ENCODE peak calls at places on chromosomes 16 and 17, in four cellular contexts. One of them, this sample, is unnamed.

GRCh38 chr17:45274033-45274432 is 12.1 kb upstream of the SPATA32 start:
- DNase-seq in SJSA1: no peak
- DNase-seq in epithelial cell of esophagus: no peak
- DNase-seq in mesendoderm: no peak
- DNase-seq in this sample: no peak

GRCh38 chr17:80871341-80871740 is 120.3 kb upstream of the CHMP6 start:
- DNase-seq in epithelial cell of esophagus: no peak
- DNase-seq in mesendoderm: no peak
- DNase-seq in SJSA1: no peak
- DNase-seq in this sample: no peak

GRCh38 chr16:85663891-85664321 is 24.8 kb downstream of the GINS2 start:
- DNase-seq in mesendoderm: no peak
- DNase-seq in epithelial cell of esophagus: no peak
- DNase-seq in SJSA1: no peak
- DNase-seq in this sample: no peak

GRCh38 chr16:80924372-80924978 is 82.2 kb downstream of the CMC2 start:
- DNase-seq in mesendoderm: peak; percentile 82
- DNase-seq in SJSA1: peak; percentile 44
- DNase-seq in epithelial cell of esophagus: peak; percentile 73
- DNase-seq in this sample: peak; percentile 12

GRCh38 chr17:37475713-37476420 is 13.8 kb upstream of the DUSP14 start:
- DNase-seq in SJSA1: no peak
- DNase-seq in epithelial cell of esophagus: no peak
- DNase-seq in mesendoderm: no peak
- DNase-seq in this sample: no peak

GRCh38 chr17:75003070-75003956 is 9.2 kb upstream of the MRPL58 start:
- DNase-seq in epithelial cell of esophagus: no peak
- DNase-seq in mesendoderm: no peak
- DNase-seq in SJSA1: no peak
- DNase-seq in this sample: no peak

GRCh38 chr17:7885357-7886226 is 3.0 kb upstream of the CHD3 start:
- DNase-seq in epithelial cell of esophagus: no peak
- DNase-seq in mesendoderm: peak; percentile 77
- DNase-seq in SJSA1: peak; percentile 78
- DNase-seq in this sample: peak; percentile 68

GRCh38 chr17:6597727-6598126 is 41.4 kb upstream of the PITPNM3 start:
- DNase-seq in epithelial cell of esophagus: no peak
- DNase-seq in SJSA1: no peak
- DNase-seq in mesendoderm: no peak
- DNase-seq in this sample: no peak

GRCh38 chr17:21374455-21375161 is 1.5 kb upstream of the KCNJ12 start:
- DNase-seq in mesendoderm: peak; percentile 15
- DNase-seq in SJSA1: no peak
- DNase-seq in epithelial cell of esophagus: no peak
- DNase-seq in this sample: peak; percentile 52

GRCh38 chr16:58027341-58028167 is 2.0 kb downstream of the MMP15 start:
- DNase-seq in epithelial cell of esophagus: peak; percentile 50
- DNase-seq in mesendoderm: peak; percentile 90
- DNase-seq in SJSA1: no peak
- DNase-seq in this sample: no peak

GRCh38 chr16:29182501-29182900 is 197.6 kb downstream of the LAT start:
- DNase-seq in epithelial cell of esophagus: no peak
- DNase-seq in mesendoderm: no peak
- DNase-seq in SJSA1: no peak
- DNase-seq in this sample: no peak

GRCh38 chr16:974606-975312 is 4.0 kb upstream of the LMF1 start:
- DNase-seq in mesendoderm: no peak
- DNase-seq in SJSA1: no peak
- DNase-seq in epithelial cell of esophagus: no peak
- DNase-seq in this sample: peak; percentile 45

GRCh38 chr17:32786169-32786568 is 90.8 kb downstream of the MYO1D start:
- DNase-seq in epithelial cell of esophagus: no peak
- DNase-seq in mesendoderm: no peak
- DNase-seq in SJSA1: no peak
- DNase-seq in this sample: no peak

GRCh38 chr17:69331746-69332145 is 4.8 kb upstream of the ABCA5 start:
- DNase-seq in epithelial cell of esophagus: no peak
- DNase-seq in mesendoderm: no peak
- DNase-seq in SJSA1: no peak
- DNase-seq in this sample: no peak

GRCh38 chr17:54935487-54935886 is 33.0 kb downstream of the COX11 start:
- DNase-seq in mesendoderm: peak; percentile 18
- DNase-seq in SJSA1: no peak
- DNase-seq in epithelial cell of esophagus: no peak
- DNase-seq in this sample: no peak

GRCh38 chr16:66798162-66798561 is 3.2 kb downstream of the TERB1 start:
- DNase-seq in SJSA1: no peak
- DNase-seq in epithelial cell of esophagus: peak; percentile 10
- DNase-seq in mesendoderm: no peak
- DNase-seq in this sample: no peak

GRCh38 chr16:72162105-72162680 is 9.8 kb downstream of the PMFBP1 start:
- DNase-seq in mesendoderm: no peak
- DNase-seq in epithelial cell of esophagus: peak; percentile 5
- DNase-seq in SJSA1: no peak
- DNase-seq in this sample: no peak

GRCh38 chr17:77691216-77692085 is 267.1 kb upstream of the TNRC6C start:
- DNase-seq in epithelial cell of esophagus: no peak
- DNase-seq in mesendoderm: no peak
- DNase-seq in SJSA1: no peak
- DNase-seq in this sample: peak; percentile 84

GRCh38 chr16:81987121-81987520 is 24.1 kb downstream of the SDR42E1 start:
- DNase-seq in mesendoderm: no peak
- DNase-seq in epithelial cell of esophagus: no peak
- DNase-seq in SJSA1: no peak
- DNase-seq in this sample: no peak

GRCh38 chr17:64259922-64260321 is 3.1 kb downstream of the TEX2 start:
- DNase-seq in SJSA1: no peak
- DNase-seq in epithelial cell of esophagus: peak; percentile 84
- DNase-seq in mesendoderm: no peak
- DNase-seq in this sample: no peak

GRCh38 chr17:14311979-14312378 is 11.1 kb downstream of the HS3ST3B1 start:
- DNase-seq in mesendoderm: no peak
- DNase-seq in epithelial cell of esophagus: no peak
- DNase-seq in SJSA1: no peak
- DNase-seq in this sample: no peak

GRCh38 chr17:71109697-71110096 is 940.4 kb downstream of the KCNJ2 start:
- DNase-seq in epithelial cell of esophagus: no peak
- DNase-seq in mesendoderm: no peak
- DNase-seq in SJSA1: no peak
- DNase-seq in this sample: no peak

GRCh38 chr17:34075076-34075475 is 180.0 kb upstream of the CCL2 start:
- DNase-seq in SJSA1: no peak
- DNase-seq in mesendoderm: no peak
- DNase-seq in epithelial cell of esophagus: no peak
- DNase-seq in this sample: no peak

GRCh38 chr17:4604111-4604644 is 19.8 kb downstream of the SMTNL2 start:
- DNase-seq in mesendoderm: no peak
- DNase-seq in SJSA1: no peak
- DNase-seq in epithelial cell of esophagus: peak; percentile 57
- DNase-seq in this sample: no peak

GRCh38 chr16:64469906-64470702 is 651.8 kb downstream of the CDH11 start:
- DNase-seq in epithelial cell of esophagus: peak; percentile 73
- DNase-seq in SJSA1: no peak
- DNase-seq in mesendoderm: no peak
- DNase-seq in this sample: no peak

GRCh38 chr17:4597975-4598374 is 13.6 kb downstream of the SMTNL2 start:
- DNase-seq in mesendoderm: no peak
- DNase-seq in epithelial cell of esophagus: no peak
- DNase-seq in SJSA1: no peak
- DNase-seq in this sample: no peak

GRCh38 chr16:68636064-68636551 is 9.0 kb upstream of the CDH3 start:
- DNase-seq in epithelial cell of esophagus: peak; percentile 99
- DNase-seq in SJSA1: peak; percentile 19
- DNase-seq in mesendoderm: peak; percentile 20
- DNase-seq in this sample: no peak

GRCh38 chr17:4142107-4142900 is 526 bp downstream of the ZZEF1 start:
- DNase-seq in epithelial cell of esophagus: peak; percentile 43
- DNase-seq in SJSA1: peak; percentile 10
- DNase-seq in mesendoderm: peak; percentile 50
- DNase-seq in this sample: peak; percentile 48

GRCh38 chr17:42521666-42522262 is 14.3 kb upstream of the NAGLU start:
- DNase-seq in epithelial cell of esophagus: no peak
- DNase-seq in mesendoderm: no peak
- DNase-seq in SJSA1: no peak
- DNase-seq in this sample: no peak

GRCh38 chr17:57574040-57574513 is 171.0 kb downstream of the CCDC182 start:
- DNase-seq in mesendoderm: no peak
- DNase-seq in SJSA1: no peak
- DNase-seq in epithelial cell of esophagus: no peak
- DNase-seq in this sample: no peak

DNA sequence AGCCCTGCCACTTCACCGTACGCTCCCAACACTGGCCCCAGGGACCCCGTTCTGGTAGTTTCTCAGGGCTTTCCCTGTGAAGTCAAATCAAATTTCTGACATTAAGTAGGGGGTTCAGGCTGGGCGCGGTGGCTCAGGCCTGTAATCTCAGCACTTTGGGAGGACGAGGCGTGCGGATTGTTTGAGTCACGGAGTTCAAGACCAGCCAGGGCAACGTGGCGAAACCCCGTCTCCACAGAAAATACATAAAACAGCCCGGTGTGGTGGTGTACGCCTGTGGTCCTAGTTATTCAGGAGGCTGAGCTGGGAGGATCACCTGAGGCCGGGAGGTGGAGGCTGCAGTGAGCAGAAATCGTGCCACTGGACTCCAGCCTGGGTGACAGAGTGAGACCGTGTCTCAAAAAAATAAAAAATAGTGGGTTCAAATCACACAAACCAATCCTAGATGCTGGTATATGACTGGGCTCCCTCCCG is 632 bp downstream of the CYBC1 start:
- DNase-seq in SJSA1: no peak
- DNase-seq in epithelial cell of esophagus: no peak
- DNase-seq in mesendoderm: no peak
- DNase-seq in this sample: no peak
- H3K4me3 ChIP-seq in SJSA1: peak overlapping the region; percentile 99
- H3K4me3 ChIP-seq in epithelial cell of esophagus: peak overlapping the region; percentile 80
- H3K4me3 ChIP-seq in mesendoderm: peak overlapping the region; percentile 90
- H3K4me3 ChIP-seq in this sample: peak overlapping the region; percentile 80

DNA sequence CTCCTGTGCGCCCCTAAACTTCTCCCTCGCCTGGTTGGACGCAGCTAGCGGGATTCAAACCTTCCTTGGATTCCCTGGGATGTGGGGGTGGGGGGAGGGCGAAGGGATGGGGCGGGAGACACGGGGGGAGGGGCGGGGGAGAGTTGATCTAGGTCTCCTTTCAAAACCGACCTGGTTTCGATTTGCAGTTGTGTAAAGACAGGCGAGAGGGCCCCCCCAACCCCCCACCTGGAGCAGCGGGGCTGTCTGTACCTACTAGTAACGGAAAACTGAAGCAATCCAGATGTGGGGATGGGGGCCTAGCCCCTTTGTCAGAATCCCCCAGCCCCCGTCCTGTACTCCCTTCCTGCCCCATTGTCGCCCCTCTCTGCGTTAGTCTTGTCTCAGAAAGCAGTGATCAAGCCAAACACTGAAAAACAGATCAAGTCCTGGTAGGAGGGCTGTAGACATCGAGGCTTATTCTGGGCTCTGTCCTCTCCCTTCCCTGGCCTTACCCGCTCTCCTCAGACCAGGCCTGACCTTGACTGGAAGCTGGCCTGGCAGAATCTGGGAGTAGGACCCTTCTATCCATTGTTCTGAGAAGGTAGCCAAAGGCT is 902 bp downstream of the DLX4 start:
- DNase-seq in SJSA1: no peak
- DNase-seq in epithelial cell of esophagus: no peak
- DNase-seq in mesendoderm: no peak
- DNase-seq in this sample: no peak
- H3K4me3 ChIP-seq in SJSA1: no peak overlapping the region
- H3K4me3 ChIP-seq in epithelial cell of esophagus: no peak overlapping the region
- H3K4me3 ChIP-seq in mesendoderm: no peak overlapping the region
- H3K4me3 ChIP-seq in this sample: no peak overlapping the region

DNA sequence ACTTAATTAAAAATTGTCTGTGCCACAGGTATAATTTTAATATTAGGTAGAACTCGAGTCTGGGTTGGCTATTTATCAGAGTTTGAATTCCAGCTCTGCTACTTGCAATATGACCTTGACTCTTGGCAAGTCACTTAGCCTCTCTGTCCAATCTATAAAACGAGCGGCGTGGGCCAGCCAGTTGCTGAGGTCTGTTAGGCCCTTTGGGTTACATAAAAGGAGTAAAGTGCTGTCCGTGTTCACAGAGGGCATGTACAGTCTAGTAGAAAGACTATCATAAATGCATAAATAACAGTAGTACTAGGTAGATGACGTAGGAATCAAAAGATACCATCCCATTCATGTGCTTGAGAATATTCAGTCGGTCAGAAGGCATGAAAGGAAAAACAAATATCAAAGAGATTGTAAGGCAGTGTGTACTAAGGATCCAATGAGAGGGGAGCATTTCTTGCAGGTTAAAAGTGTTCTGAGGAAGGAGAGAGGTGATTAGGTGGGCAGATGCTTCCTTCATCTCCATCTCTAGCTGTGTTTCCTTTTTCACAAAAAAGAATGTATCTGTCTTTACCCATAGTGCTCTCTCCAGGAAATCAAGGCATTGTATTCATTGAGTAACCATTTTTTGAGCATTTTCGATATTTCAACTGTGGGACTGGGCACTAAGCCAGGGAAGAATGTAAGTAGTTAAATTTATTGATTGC is 2.4 kb downstream of the TNRC6A start:
- DNase-seq in epithelial cell of esophagus: no peak
- DNase-seq in SJSA1: no peak
- DNase-seq in mesendoderm: no peak
- DNase-seq in this sample: no peak
- H3K4me3 ChIP-seq in epithelial cell of esophagus: peak overlapping the region; percentile 90
- H3K4me3 ChIP-seq in SJSA1: no peak overlapping the region
- H3K4me3 ChIP-seq in mesendoderm: no peak overlapping the region
- H3K4me3 ChIP-seq in this sample: peak overlapping the region; percentile 95

DNA sequence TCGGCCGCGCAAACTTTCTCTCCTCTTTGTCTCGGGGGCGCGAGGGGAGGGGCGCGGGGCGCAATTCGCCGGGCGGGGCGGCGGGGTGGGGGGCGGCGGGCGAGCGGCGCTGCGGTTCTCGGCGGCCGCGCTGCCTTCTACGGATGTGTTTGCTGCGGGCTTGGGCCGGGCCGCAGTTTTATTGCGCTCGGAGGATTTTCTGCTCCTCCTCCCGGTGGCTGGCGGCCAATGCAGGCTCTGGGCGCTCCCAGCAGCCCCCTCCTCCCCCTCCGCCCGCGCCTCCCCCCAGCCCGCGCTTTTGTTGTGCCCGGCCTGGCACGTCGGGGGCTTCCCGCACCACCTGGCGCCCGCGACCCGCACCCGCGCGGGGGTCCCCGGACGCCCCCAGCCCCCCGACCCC is at the start of gene TIMP2:
- DNase-seq in SJSA1: peak; percentile 64
- DNase-seq in epithelial cell of esophagus: peak; percentile 50
- DNase-seq in mesendoderm: peak; percentile 89
- DNase-seq in this sample: peak; percentile 52
- H3K4me3 ChIP-seq in SJSA1: peak within 1 kb of the TSS; percentile 48
- H3K4me3 ChIP-seq in epithelial cell of esophagus: peak within 1 kb of the TSS; percentile 25
- H3K4me3 ChIP-seq in mesendoderm: peak within 1 kb of the TSS; percentile 46
- H3K4me3 ChIP-seq in this sample: no peak within 1 kb of the TSS

DNA sequence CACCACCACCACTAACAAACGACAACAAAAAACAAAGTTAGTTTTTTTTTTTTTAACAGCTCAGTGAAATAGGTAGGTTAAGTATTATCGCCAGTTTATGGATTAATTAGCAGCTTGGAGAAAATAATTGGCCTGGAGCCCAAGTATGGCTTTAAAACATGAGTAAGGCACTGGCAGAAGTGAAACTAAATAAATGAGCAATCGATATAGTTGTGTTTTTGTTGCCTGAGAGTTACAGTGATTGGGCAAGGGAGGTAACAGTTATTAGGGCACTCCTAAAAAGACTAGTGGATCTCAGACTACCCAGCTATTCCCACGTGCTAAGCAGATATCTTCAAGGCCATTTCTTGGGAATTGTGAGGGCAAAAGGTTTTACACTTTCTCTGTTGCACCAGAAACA is 2.4 kb downstream of the MLKL start:
- DNase-seq in SJSA1: no peak
- DNase-seq in mesendoderm: no peak
- DNase-seq in epithelial cell of esophagus: peak; percentile 21
- DNase-seq in this sample: no peak
- H3K4me3 ChIP-seq in SJSA1: no peak overlapping the region
- H3K4me3 ChIP-seq in mesendoderm: no peak overlapping the region
- H3K4me3 ChIP-seq in epithelial cell of esophagus: no peak overlapping the region
- H3K4me3 ChIP-seq in this sample: peak overlapping the region; percentile 69

This sample was measured in OCI-LY7.